ENCODE peak calls at places on chromosomes 1 and 21, in ten cellular contexts. One of them, this sample, is unnamed.

GRCh38 chr1:91929246-91929645 is 20.0 kb upstream of the BRDT start:
- DNase-seq in RKO: no peak
- DNase-seq in Peyer's patch: no peak
- DNase-seq in effector CD4-positive, alpha-beta T cell: no peak
- DNase-seq in activated CD4-positive, alpha-beta T cell treated with anti-CD3 and anti-CD28 coated beads, Interleukin-2, amount 10 ng/mL, durations not matched to agents 7 days and 5 days: no peak
- DNase-seq in Right ventricle myocardium superior: no peak
- DNase-seq in Calu3: peak
- DNase-seq in fibroblast of the conjunctiva: peak
- DNase-seq in activated gamma-delta T cell treated with anti-CD3 and anti-CD28 coated beads, Interleukin-2, amount 50 U/mL, for 16 hours: no peak
- DNase-seq in activated CD8-positive, alpha-beta memory T cell treated with anti-CD3 and anti-CD28 coated beads, Interleukin-2, amount 50 U/mL, for 4 hours: no peak
- DNase-seq in this sample: no peak

GRCh38 chr1:109595540-109595939 is 23.9 kb downstream of the GNAT2 start:
- DNase-seq in RKO: no peak
- DNase-seq in Peyer's patch: no peak
- DNase-seq in effector CD4-positive, alpha-beta T cell: no peak
- DNase-seq in activated CD4-positive, alpha-beta T cell treated with anti-CD3 and anti-CD28 coated beads, Interleukin-2, amount 10 ng/mL, durations not matched to agents 7 days and 5 days: no peak
- DNase-seq in Right ventricle myocardium superior: no peak
- DNase-seq in Calu3: no peak
- DNase-seq in fibroblast of the conjunctiva: no peak
- DNase-seq in activated gamma-delta T cell treated with anti-CD3 and anti-CD28 coated beads, Interleukin-2, amount 50 U/mL, for 16 hours: no peak
- DNase-seq in activated CD8-positive, alpha-beta memory T cell treated with anti-CD3 and anti-CD28 coated beads, Interleukin-2, amount 50 U/mL, for 4 hours: no peak
- DNase-seq in this sample: no peak

GRCh38 chr1:60949154-60949825 is 133.1 kb upstream of the NFIA start:
- DNase-seq in RKO: no peak
- DNase-seq in Peyer's patch: no peak
- DNase-seq in effector CD4-positive, alpha-beta T cell: no peak
- DNase-seq in activated CD4-positive, alpha-beta T cell treated with anti-CD3 and anti-CD28 coated beads, Interleukin-2, amount 10 ng/mL, durations not matched to agents 7 days and 5 days: no peak
- DNase-seq in Right ventricle myocardium superior: no peak
- DNase-seq in Calu3: no peak
- DNase-seq in fibroblast of the conjunctiva: no peak
- DNase-seq in activated gamma-delta T cell treated with anti-CD3 and anti-CD28 coated beads, Interleukin-2, amount 50 U/mL, for 16 hours: no peak
- DNase-seq in activated CD8-positive, alpha-beta memory T cell treated with anti-CD3 and anti-CD28 coated beads, Interleukin-2, amount 50 U/mL, for 4 hours: no peak
- DNase-seq in this sample: no peak

GRCh38 chr1:222068101-222068500 is 326.2 kb upstream of the DUSP10 start:
- DNase-seq in RKO: no peak
- DNase-seq in Peyer's patch: no peak
- DNase-seq in effector CD4-positive, alpha-beta T cell: no peak
- DNase-seq in activated CD4-positive, alpha-beta T cell treated with anti-CD3 and anti-CD28 coated beads, Interleukin-2, amount 10 ng/mL, durations not matched to agents 7 days and 5 days: no peak
- DNase-seq in Right ventricle myocardium superior: no peak
- DNase-seq in Calu3: no peak
- DNase-seq in fibroblast of the conjunctiva: no peak
- DNase-seq in activated gamma-delta T cell treated with anti-CD3 and anti-CD28 coated beads, Interleukin-2, amount 50 U/mL, for 16 hours: no peak
- DNase-seq in activated CD8-positive, alpha-beta memory T cell treated with anti-CD3 and anti-CD28 coated beads, Interleukin-2, amount 50 U/mL, for 4 hours: no peak
- DNase-seq in this sample: no peak

GRCh38 chr1:224182866-224183590 is at the start of gene DEGS1:
- DNase-seq in RKO: peak
- DNase-seq in Peyer's patch: peak
- DNase-seq in effector CD4-positive, alpha-beta T cell: peak
- DNase-seq in activated CD4-positive, alpha-beta T cell treated with anti-CD3 and anti-CD28 coated beads, Interleukin-2, amount 10 ng/mL, durations not matched to agents 7 days and 5 days: peak
- DNase-seq in Right ventricle myocardium superior: peak
- DNase-seq in Calu3: peak
- DNase-seq in fibroblast of the conjunctiva: no peak
- DNase-seq in activated gamma-delta T cell treated with anti-CD3 and anti-CD28 coated beads, Interleukin-2, amount 50 U/mL, for 16 hours: peak
- DNase-seq in activated CD8-positive, alpha-beta memory T cell treated with anti-CD3 and anti-CD28 coated beads, Interleukin-2, amount 50 U/mL, for 4 hours: peak
- DNase-seq in this sample: peak

GRCh38 chr1:99727575-99728190 is 38.8 kb downstream of the FRRS1 start:
- DNase-seq in RKO: no peak
- DNase-seq in Peyer's patch: no peak
- DNase-seq in effector CD4-positive, alpha-beta T cell: no peak
- DNase-seq in activated CD4-positive, alpha-beta T cell treated with anti-CD3 and anti-CD28 coated beads, Interleukin-2, amount 10 ng/mL, durations not matched to agents 7 days and 5 days: no peak
- DNase-seq in Right ventricle myocardium superior: no peak
- DNase-seq in Calu3: no peak
- DNase-seq in fibroblast of the conjunctiva: peak
- DNase-seq in activated gamma-delta T cell treated with anti-CD3 and anti-CD28 coated beads, Interleukin-2, amount 50 U/mL, for 16 hours: no peak
- DNase-seq in activated CD8-positive, alpha-beta memory T cell treated with anti-CD3 and anti-CD28 coated beads, Interleukin-2, amount 50 U/mL, for 4 hours: no peak
- DNase-seq in this sample: no peak

GRCh38 chr1:207902566-207902965 is 8.4 kb downstream of the CD34 start:
- DNase-seq in RKO: no peak
- DNase-seq in Peyer's patch: no peak
- DNase-seq in effector CD4-positive, alpha-beta T cell: no peak
- DNase-seq in activated CD4-positive, alpha-beta T cell treated with anti-CD3 and anti-CD28 coated beads, Interleukin-2, amount 10 ng/mL, durations not matched to agents 7 days and 5 days: no peak
- DNase-seq in Right ventricle myocardium superior: no peak
- DNase-seq in Calu3: no peak
- DNase-seq in fibroblast of the conjunctiva: no peak
- DNase-seq in activated gamma-delta T cell treated with anti-CD3 and anti-CD28 coated beads, Interleukin-2, amount 50 U/mL, for 16 hours: no peak
- DNase-seq in activated CD8-positive, alpha-beta memory T cell treated with anti-CD3 and anti-CD28 coated beads, Interleukin-2, amount 50 U/mL, for 4 hours: no peak
- DNase-seq in this sample: no peak

GRCh38 chr1:48552420-48552819 is 80.4 kb upstream of the SPATA6 start:
- DNase-seq in RKO: peak
- DNase-seq in Peyer's patch: no peak
- DNase-seq in effector CD4-positive, alpha-beta T cell: no peak
- DNase-seq in activated CD4-positive, alpha-beta T cell treated with anti-CD3 and anti-CD28 coated beads, Interleukin-2, amount 10 ng/mL, durations not matched to agents 7 days and 5 days: no peak
- DNase-seq in Right ventricle myocardium superior: no peak
- DNase-seq in Calu3: peak
- DNase-seq in fibroblast of the conjunctiva: no peak
- DNase-seq in activated gamma-delta T cell treated with anti-CD3 and anti-CD28 coated beads, Interleukin-2, amount 50 U/mL, for 16 hours: no peak
- DNase-seq in activated CD8-positive, alpha-beta memory T cell treated with anti-CD3 and anti-CD28 coated beads, Interleukin-2, amount 50 U/mL, for 4 hours: no peak
- DNase-seq in this sample: no peak

GRCh38 chr1:157196245-157196543 is 58.0 kb upstream of the ETV3 start:
- DNase-seq in RKO: no peak
- DNase-seq in Peyer's patch: no peak
- DNase-seq in effector CD4-positive, alpha-beta T cell: no peak
- DNase-seq in activated CD4-positive, alpha-beta T cell treated with anti-CD3 and anti-CD28 coated beads, Interleukin-2, amount 10 ng/mL, durations not matched to agents 7 days and 5 days: no peak
- DNase-seq in Right ventricle myocardium superior: no peak
- DNase-seq in Calu3: no peak
- DNase-seq in fibroblast of the conjunctiva: no peak
- DNase-seq in activated gamma-delta T cell treated with anti-CD3 and anti-CD28 coated beads, Interleukin-2, amount 50 U/mL, for 16 hours: no peak
- DNase-seq in activated CD8-positive, alpha-beta memory T cell treated with anti-CD3 and anti-CD28 coated beads, Interleukin-2, amount 50 U/mL, for 4 hours: no peak
- DNase-seq in this sample: no peak

GRCh38 chr1:61182049-61182448 is 99.7 kb downstream of the NFIA start:
- DNase-seq in RKO: no peak
- DNase-seq in Peyer's patch: no peak
- DNase-seq in effector CD4-positive, alpha-beta T cell: no peak
- DNase-seq in activated CD4-positive, alpha-beta T cell treated with anti-CD3 and anti-CD28 coated beads, Interleukin-2, amount 10 ng/mL, durations not matched to agents 7 days and 5 days: no peak
- DNase-seq in Right ventricle myocardium superior: no peak
- DNase-seq in Calu3: no peak
- DNase-seq in fibroblast of the conjunctiva: peak
- DNase-seq in activated gamma-delta T cell treated with anti-CD3 and anti-CD28 coated beads, Interleukin-2, amount 50 U/mL, for 16 hours: no peak
- DNase-seq in activated CD8-positive, alpha-beta memory T cell treated with anti-CD3 and anti-CD28 coated beads, Interleukin-2, amount 50 U/mL, for 4 hours: no peak
- DNase-seq in this sample: no peak

GRCh38 chr1:44811234-44811633 is 2.9 kb downstream of the BTBD19 start:
- DNase-seq in RKO: no peak
- DNase-seq in Peyer's patch: no peak
- DNase-seq in effector CD4-positive, alpha-beta T cell: no peak
- DNase-seq in activated CD4-positive, alpha-beta T cell treated with anti-CD3 and anti-CD28 coated beads, Interleukin-2, amount 10 ng/mL, durations not matched to agents 7 days and 5 days: no peak
- DNase-seq in Right ventricle myocardium superior: no peak
- DNase-seq in Calu3: no peak
- DNase-seq in fibroblast of the conjunctiva: no peak
- DNase-seq in activated gamma-delta T cell treated with anti-CD3 and anti-CD28 coated beads, Interleukin-2, amount 50 U/mL, for 16 hours: no peak
- DNase-seq in activated CD8-positive, alpha-beta memory T cell treated with anti-CD3 and anti-CD28 coated beads, Interleukin-2, amount 50 U/mL, for 4 hours: no peak
- DNase-seq in this sample: no peak

GRCh38 chr1:180631197-180631765 is 541 bp upstream of the XPR1 start:
- DNase-seq in RKO: no peak
- DNase-seq in Peyer's patch: no peak
- DNase-seq in effector CD4-positive, alpha-beta T cell: no peak
- DNase-seq in activated CD4-positive, alpha-beta T cell treated with anti-CD3 and anti-CD28 coated beads, Interleukin-2, amount 10 ng/mL, durations not matched to agents 7 days and 5 days: no peak
- DNase-seq in Right ventricle myocardium superior: no peak
- DNase-seq in Calu3: no peak
- DNase-seq in fibroblast of the conjunctiva: no peak
- DNase-seq in activated gamma-delta T cell treated with anti-CD3 and anti-CD28 coated beads, Interleukin-2, amount 50 U/mL, for 16 hours: no peak
- DNase-seq in activated CD8-positive, alpha-beta memory T cell treated with anti-CD3 and anti-CD28 coated beads, Interleukin-2, amount 50 U/mL, for 4 hours: no peak
- DNase-seq in this sample: no peak

GRCh38 chr1:228031276-228031995 is 24.6 kb downstream of the WNT3A start:
- DNase-seq in RKO: no peak
- DNase-seq in Peyer's patch: no peak
- DNase-seq in effector CD4-positive, alpha-beta T cell: no peak
- DNase-seq in activated CD4-positive, alpha-beta T cell treated with anti-CD3 and anti-CD28 coated beads, Interleukin-2, amount 10 ng/mL, durations not matched to agents 7 days and 5 days: no peak
- DNase-seq in Right ventricle myocardium superior: no peak
- DNase-seq in Calu3: no peak
- DNase-seq in fibroblast of the conjunctiva: no peak
- DNase-seq in activated gamma-delta T cell treated with anti-CD3 and anti-CD28 coated beads, Interleukin-2, amount 50 U/mL, for 16 hours: no peak
- DNase-seq in activated CD8-positive, alpha-beta memory T cell treated with anti-CD3 and anti-CD28 coated beads, Interleukin-2, amount 50 U/mL, for 4 hours: no peak
- DNase-seq in this sample: no peak

GRCh38 chr1:204102029-204102611 is 29.2 kb downstream of the SOX13 start:
- DNase-seq in RKO: no peak
- DNase-seq in Peyer's patch: no peak
- DNase-seq in effector CD4-positive, alpha-beta T cell: no peak
- DNase-seq in activated CD4-positive, alpha-beta T cell treated with anti-CD3 and anti-CD28 coated beads, Interleukin-2, amount 10 ng/mL, durations not matched to agents 7 days and 5 days: no peak
- DNase-seq in Right ventricle myocardium superior: no peak
- DNase-seq in Calu3: no peak
- DNase-seq in fibroblast of the conjunctiva: no peak
- DNase-seq in activated gamma-delta T cell treated with anti-CD3 and anti-CD28 coated beads, Interleukin-2, amount 50 U/mL, for 16 hours: no peak
- DNase-seq in activated CD8-positive, alpha-beta memory T cell treated with anti-CD3 and anti-CD28 coated beads, Interleukin-2, amount 50 U/mL, for 4 hours: no peak
- DNase-seq in this sample: no peak

GRCh38 chr21:35178812-35179211 is 129.7 kb upstream of the RUNX1 start:
- DNase-seq in RKO: peak
- DNase-seq in Peyer's patch: no peak
- DNase-seq in effector CD4-positive, alpha-beta T cell: no peak
- DNase-seq in activated CD4-positive, alpha-beta T cell treated with anti-CD3 and anti-CD28 coated beads, Interleukin-2, amount 10 ng/mL, durations not matched to agents 7 days and 5 days: no peak
- DNase-seq in Right ventricle myocardium superior: no peak
- DNase-seq in Calu3: no peak
- DNase-seq in fibroblast of the conjunctiva: no peak
- DNase-seq in activated gamma-delta T cell treated with anti-CD3 and anti-CD28 coated beads, Interleukin-2, amount 50 U/mL, for 16 hours: no peak
- DNase-seq in activated CD8-positive, alpha-beta memory T cell treated with anti-CD3 and anti-CD28 coated beads, Interleukin-2, amount 50 U/mL, for 4 hours: no peak
- DNase-seq in this sample: no peak

GRCh38 chr1:20640183-20640597 is 6.9 kb downstream of the PINK1 start:
- DNase-seq in RKO: peak
- DNase-seq in Peyer's patch: peak
- DNase-seq in effector CD4-positive, alpha-beta T cell: peak
- DNase-seq in activated CD4-positive, alpha-beta T cell treated with anti-CD3 and anti-CD28 coated beads, Interleukin-2, amount 10 ng/mL, durations not matched to agents 7 days and 5 days: peak
- DNase-seq in Right ventricle myocardium superior: no peak
- DNase-seq in Calu3: peak
- DNase-seq in fibroblast of the conjunctiva: peak
- DNase-seq in activated gamma-delta T cell treated with anti-CD3 and anti-CD28 coated beads, Interleukin-2, amount 50 U/mL, for 16 hours: peak
- DNase-seq in activated CD8-positive, alpha-beta memory T cell treated with anti-CD3 and anti-CD28 coated beads, Interleukin-2, amount 50 U/mL, for 4 hours: peak
- DNase-seq in this sample: no peak

GRCh38 chr21:39022901-39023693 is 160.2 kb downstream of the PSMG1 start:
- DNase-seq in RKO: no peak
- DNase-seq in Peyer's patch: no peak
- DNase-seq in effector CD4-positive, alpha-beta T cell: no peak
- DNase-seq in activated CD4-positive, alpha-beta T cell treated with anti-CD3 and anti-CD28 coated beads, Interleukin-2, amount 10 ng/mL, durations not matched to agents 7 days and 5 days: no peak
- DNase-seq in Right ventricle myocardium superior: peak
- DNase-seq in Calu3: no peak
- DNase-seq in fibroblast of the conjunctiva: peak
- DNase-seq in activated gamma-delta T cell treated with anti-CD3 and anti-CD28 coated beads, Interleukin-2, amount 50 U/mL, for 16 hours: no peak
- DNase-seq in activated CD8-positive, alpha-beta memory T cell treated with anti-CD3 and anti-CD28 coated beads, Interleukin-2, amount 50 U/mL, for 4 hours: no peak
- DNase-seq in this sample: peak

GRCh38 chr1:12166834-12167492 is at the start of gene TNFRSF1B:
- DNase-seq in RKO: no peak
- DNase-seq in Peyer's patch: peak
- DNase-seq in effector CD4-positive, alpha-beta T cell: peak
- DNase-seq in activated CD4-positive, alpha-beta T cell treated with anti-CD3 and anti-CD28 coated beads, Interleukin-2, amount 10 ng/mL, durations not matched to agents 7 days and 5 days: peak
- DNase-seq in Right ventricle myocardium superior: peak
- DNase-seq in Calu3: peak
- DNase-seq in fibroblast of the conjunctiva: no peak
- DNase-seq in activated gamma-delta T cell treated with anti-CD3 and anti-CD28 coated beads, Interleukin-2, amount 50 U/mL, for 16 hours: peak
- DNase-seq in activated CD8-positive, alpha-beta memory T cell treated with anti-CD3 and anti-CD28 coated beads, Interleukin-2, amount 50 U/mL, for 4 hours: peak
- DNase-seq in this sample: peak

GRCh38 chr1:205633421-205633976 is 1.7 kb upstream of the ELK4 start:
- DNase-seq in RKO: peak
- DNase-seq in Peyer's patch: no peak
- DNase-seq in effector CD4-positive, alpha-beta T cell: no peak
- DNase-seq in activated CD4-positive, alpha-beta T cell treated with anti-CD3 and anti-CD28 coated beads, Interleukin-2, amount 10 ng/mL, durations not matched to agents 7 days and 5 days: no peak
- DNase-seq in Right ventricle myocardium superior: no peak
- DNase-seq in Calu3: no peak
- DNase-seq in fibroblast of the conjunctiva: no peak
- DNase-seq in activated gamma-delta T cell treated with anti-CD3 and anti-CD28 coated beads, Interleukin-2, amount 50 U/mL, for 16 hours: no peak
- DNase-seq in activated CD8-positive, alpha-beta memory T cell treated with anti-CD3 and anti-CD28 coated beads, Interleukin-2, amount 50 U/mL, for 4 hours: no peak
- DNase-seq in this sample: no peak

GRCh38 chr1:9149837-9150581 is 21.1 kb upstream of the GPR157 start:
- DNase-seq in RKO: no peak
- DNase-seq in Peyer's patch: no peak
- DNase-seq in effector CD4-positive, alpha-beta T cell: no peak
- DNase-seq in activated CD4-positive, alpha-beta T cell treated with anti-CD3 and anti-CD28 coated beads, Interleukin-2, amount 10 ng/mL, durations not matched to agents 7 days and 5 days: no peak
- DNase-seq in Right ventricle myocardium superior: peak
- DNase-seq in Calu3: no peak
- DNase-seq in fibroblast of the conjunctiva: no peak
- DNase-seq in activated gamma-delta T cell treated with anti-CD3 and anti-CD28 coated beads, Interleukin-2, amount 50 U/mL, for 16 hours: no peak
- DNase-seq in activated CD8-positive, alpha-beta memory T cell treated with anti-CD3 and anti-CD28 coated beads, Interleukin-2, amount 50 U/mL, for 4 hours: no peak
- DNase-seq in this sample: no peak

GRCh38 chr1:185490924-185491323 is 173.9 kb upstream of the IVNS1ABP start:
- DNase-seq in RKO: no peak
- DNase-seq in Peyer's patch: no peak
- DNase-seq in effector CD4-positive, alpha-beta T cell: no peak
- DNase-seq in activated CD4-positive, alpha-beta T cell treated with anti-CD3 and anti-CD28 coated beads, Interleukin-2, amount 10 ng/mL, durations not matched to agents 7 days and 5 days: no peak
- DNase-seq in Right ventricle myocardium superior: no peak
- DNase-seq in Calu3: no peak
- DNase-seq in fibroblast of the conjunctiva: no peak
- DNase-seq in activated gamma-delta T cell treated with anti-CD3 and anti-CD28 coated beads, Interleukin-2, amount 50 U/mL, for 16 hours: no peak
- DNase-seq in activated CD8-positive, alpha-beta memory T cell treated with anti-CD3 and anti-CD28 coated beads, Interleukin-2, amount 50 U/mL, for 4 hours: no peak
- DNase-seq in this sample: no peak

GRCh38 chr21:44888581-44889550 is 15.4 kb upstream of the PTTG1IP start:
- DNase-seq in RKO: no peak
- DNase-seq in Peyer's patch: no peak
- DNase-seq in effector CD4-positive, alpha-beta T cell: no peak
- DNase-seq in activated CD4-positive, alpha-beta T cell treated with anti-CD3 and anti-CD28 coated beads, Interleukin-2, amount 10 ng/mL, durations not matched to agents 7 days and 5 days: no peak
- DNase-seq in Right ventricle myocardium superior: peak
- DNase-seq in Calu3: no peak
- DNase-seq in fibroblast of the conjunctiva: no peak
- DNase-seq in activated gamma-delta T cell treated with anti-CD3 and anti-CD28 coated beads, Interleukin-2, amount 50 U/mL, for 16 hours: no peak
- DNase-seq in activated CD8-positive, alpha-beta memory T cell treated with anti-CD3 and anti-CD28 coated beads, Interleukin-2, amount 50 U/mL, for 4 hours: no peak
- DNase-seq in this sample: peak

GRCh38 chr1:98839840-98840239 is 164.8 kb downstream of the PLPPR5 start:
- DNase-seq in RKO: no peak
- DNase-seq in Peyer's patch: no peak
- DNase-seq in effector CD4-positive, alpha-beta T cell: no peak
- DNase-seq in activated CD4-positive, alpha-beta T cell treated with anti-CD3 and anti-CD28 coated beads, Interleukin-2, amount 10 ng/mL, durations not matched to agents 7 days and 5 days: no peak
- DNase-seq in Right ventricle myocardium superior: no peak
- DNase-seq in Calu3: no peak
- DNase-seq in fibroblast of the conjunctiva: no peak
- DNase-seq in activated gamma-delta T cell treated with anti-CD3 and anti-CD28 coated beads, Interleukin-2, amount 50 U/mL, for 16 hours: no peak
- DNase-seq in activated CD8-positive, alpha-beta memory T cell treated with anti-CD3 and anti-CD28 coated beads, Interleukin-2, amount 50 U/mL, for 4 hours: no peak
- DNase-seq in this sample: no peak

This sample was measured in mucosa of descending colon.